ENCODE peak calls at places on chromosomes 7 and 10, in seven cellular contexts. P is IMR-90, U is left ventricle myocardium inferior, T is HCT116, D is heart left ventricle, Y is ovary, W is neuronal stem cell. S is an unnamed sample.

GRCh38 chr7:16189026-16189715 is 232.2 kb downstream of the CRPPA start:
- DNase-seq in P (peak; percentile 2), U (no peak), T (no peak), D (no peak), Y (no peak), W (no peak), S (no peak)

GRCh38 chr10:126584836-126585235 is 85.7 kb downstream of the C10orf90 start:
- DNase-seq in P (no peak), U (no peak), T (no peak), D (no peak), Y (no peak), W (no peak), S (no peak)

GRCh38 chr7:28889290-28889689 is 68.8 kb downstream of the TRIL start:
- DNase-seq in P (no peak), U (no peak), T (no peak), D (no peak), Y (no peak), W (no peak), S (no peak)

GRCh38 chr7:99121496-99122021 is 22.3 kb downstream of the SMURF1 start:
- DNase-seq in P (peak; percentile 58), U (peak; percentile 52), T (no peak), D (peak; percentile 61), Y (peak; percentile 62), W (no peak), S (peak; percentile 70)

GRCh38 chr10:27822286-27822685 is 76.7 kb upstream of the MKX start:
- DNase-seq in P (peak; percentile 58), U (no peak), T (no peak), D (no peak), Y (no peak), W (no peak), S (peak; percentile 50)

GRCh38 chr10:73163096-73163495 is 4.7 kb downstream of the ECD start:
- DNase-seq in P (peak; percentile 6), U (no peak), T (no peak), D (no peak), Y (no peak), W (no peak), S (no peak)

GRCh38 chr7:18866359-18867036 is 250.9 kb downstream of the TWIST1 start:
- DNase-seq in P (peak; percentile 100), U (peak; percentile 57), T (peak; percentile 43), D (peak; percentile 72), Y (no peak), W (no peak), S (peak; percentile 99)

GRCh38 chr10:12819071-12819470 is 182.4 kb downstream of the CCDC3 start:
- DNase-seq in P (no peak), U (no peak), T (no peak), D (no peak), Y (no peak), W (no peak), S (no peak)

GRCh38 chr7:55158541-55158940 is 139.7 kb downstream of the EGFR start:
- DNase-seq in P (peak; percentile 69), U (no peak), T (no peak), D (no peak), Y (no peak), W (no peak), S (peak; percentile 53)

GRCh38 chr7:125355899-125356298 is 426.3 kb upstream of the POT1 start:
- DNase-seq in P (no peak), U (no peak), T (no peak), D (no peak), Y (no peak), W (no peak), S (peak; percentile 96)

DNA sequence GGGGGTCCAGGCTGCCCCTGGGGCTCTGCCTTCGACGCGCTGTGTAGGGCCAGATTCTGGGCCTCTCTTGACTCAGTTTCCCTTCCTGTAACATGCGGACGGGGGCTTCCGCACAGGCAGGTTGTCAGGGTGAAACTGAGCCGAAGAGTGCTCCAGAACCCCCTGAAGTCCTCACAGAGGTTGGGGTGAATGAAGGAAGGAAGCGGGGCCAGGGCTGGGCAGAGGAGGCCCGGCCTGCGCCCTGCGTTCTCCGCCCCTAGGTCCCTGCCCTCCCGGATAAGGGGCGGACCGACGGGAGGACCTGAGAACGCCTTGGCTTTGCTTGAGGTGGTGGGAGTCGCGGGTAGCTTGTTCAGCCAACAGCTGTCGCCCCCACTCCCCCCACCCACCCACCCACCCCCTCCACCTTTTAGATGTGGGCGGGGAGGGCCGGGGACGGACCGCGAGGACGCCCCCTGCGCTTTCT is 558 bp upstream of the ELFN1 start:
- DNase-seq in P (no peak), U (no peak), T (no peak), D (no peak), Y (no peak), W (peak; percentile 53), S (no peak)
- H3K27me3 ChIP-seq in P (peaks cover 55% of the 10 kb centered on the region), U (peaks cover 91% of the 10 kb centered on the region), T (no peaks in the 10 kb centered on the region), D (peaks cover 62% of the 10 kb centered on the region), Y (peaks cover 17% of the 10 kb centered on the region), W (no peaks in the 10 kb centered on the region), S (peaks cover 44% of the 10 kb centered on the region)

GRCh38 chr10:119575998-119576397 is 20.8 kb downstream of the TIAL1 start:
- DNase-seq in P (no peak), U (no peak), T (no peak), D (no peak), Y (no peak), W (no peak), S (no peak)
- H3K36me3 ChIP-seq in P (peaks cover 41% of the 10 kb centered on the region), U (peaks cover 76% of the 10 kb centered on the region), T (peaks cover 67% of the 10 kb centered on the region), D (peaks cover 97% of the 10 kb centered on the region), Y (no peaks in the 10 kb centered on the region), W (peaks cover 16% of the 10 kb centered on the region), S (peaks cover 55% of the 10 kb centered on the region)

GRCh38 chr7:83486957-83487356 is 162.0 kb downstream of the SEMA3E start:
- DNase-seq in P (peak; percentile 21), U (no peak), T (no peak), D (no peak), Y (no peak), W (no peak), S (no peak)

DNA sequence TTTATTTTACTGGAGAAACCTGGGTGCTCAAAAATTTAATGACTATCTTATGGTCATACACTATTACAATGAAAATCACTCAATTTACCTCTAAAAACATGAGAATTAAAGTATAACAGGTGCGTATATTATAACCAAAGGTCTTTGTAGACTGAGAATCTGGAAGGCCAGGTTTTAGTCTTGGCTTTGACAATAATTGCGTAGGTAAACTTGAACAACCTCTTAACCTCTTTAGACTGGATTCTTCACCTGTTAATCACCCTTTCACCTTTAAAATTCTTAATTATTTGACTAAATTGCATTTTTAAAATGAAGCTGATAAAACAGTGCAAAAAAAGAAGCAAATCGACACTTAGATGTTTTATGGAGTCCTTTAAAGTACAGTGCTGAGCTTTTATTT is 156.1 kb downstream of the SEMA3E start:
- DNase-seq in P (no peak), U (no peak), T (no peak), D (no peak), Y (no peak), W (no peak), S (no peak)
- H3K27ac ChIP-seq in P (no peak overlapping the region), U (no peak overlapping the region), T (no peak overlapping the region), D (no peak overlapping the region), Y (no peak overlapping the region), W (no peak overlapping the region), S (no peak overlapping the region)

GRCh38 chr10:48903151-48903550 is 36.5 kb downstream of the LRRC18 start:
- DNase-seq in P (no peak), U (no peak), T (no peak), D (no peak), Y (no peak), W (no peak), S (no peak)

GRCh38 chr10:48905311-48905710 is 34.3 kb downstream of the LRRC18 start:
- DNase-seq in P (no peak), U (no peak), T (no peak), D (no peak), Y (no peak), W (no peak), S (no peak)

GRCh38 chr10:48902096-48902495 is 37.5 kb downstream of the LRRC18 start:
- DNase-seq in P (no peak), U (no peak), T (no peak), D (no peak), Y (no peak), W (no peak), S (no peak)

GRCh38 chr10:48910557-48910956 is 29.1 kb downstream of the LRRC18 start:
- DNase-seq in P (no peak), U (no peak), T (no peak), D (no peak), Y (no peak), W (no peak), S (no peak)

DNA sequence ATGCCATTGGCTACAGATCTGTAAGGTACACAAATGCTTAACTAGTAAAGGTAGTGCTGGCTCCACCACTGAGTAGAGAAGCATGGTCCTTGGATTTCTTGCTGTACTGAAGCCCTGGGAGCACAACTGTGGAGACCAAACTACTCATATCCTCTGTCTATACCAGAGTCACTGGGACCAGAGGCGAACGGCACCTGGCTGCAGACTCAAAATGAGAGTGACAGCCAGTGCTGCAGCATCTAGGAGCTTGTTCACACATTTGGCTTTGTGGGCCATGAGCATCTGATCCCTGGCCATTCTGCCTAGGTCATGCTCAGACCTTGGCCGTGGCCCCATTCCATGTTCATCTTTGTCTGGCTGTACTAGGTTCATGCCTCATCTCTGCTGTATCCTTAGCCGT is 31.9 kb downstream of the LRRC18 start:
- DNase-seq in P (no peak), U (no peak), T (no peak), D (no peak), Y (no peak), W (no peak), S (no peak)
- H3K27me3 ChIP-seq in P (peaks cover 9% of the 10 kb centered on the region), U (no peaks in the 10 kb centered on the region), T (peaks cover 22% of the 10 kb centered on the region), D (no peaks in the 10 kb centered on the region), Y (no peaks in the 10 kb centered on the region), W (no peaks in the 10 kb centered on the region), S (peaks cover 3% of the 10 kb centered on the region)

GRCh38 chr10:109924947-109925620 is 1.8 kb upstream of the XPNPEP1 start:
- DNase-seq in P (no peak), U (no peak), T (no peak), D (no peak), Y (no peak), W (no peak), S (no peak)
- H3K36me3 ChIP-seq in P (peaks cover 1% of the 10 kb centered on the region), U (no peaks in the 10 kb centered on the region), T (no peaks in the 10 kb centered on the region), D (no peaks in the 10 kb centered on the region), Y (no peaks in the 10 kb centered on the region), W (no peaks in the 10 kb centered on the region), S (no peaks in the 10 kb centered on the region)

DNA sequence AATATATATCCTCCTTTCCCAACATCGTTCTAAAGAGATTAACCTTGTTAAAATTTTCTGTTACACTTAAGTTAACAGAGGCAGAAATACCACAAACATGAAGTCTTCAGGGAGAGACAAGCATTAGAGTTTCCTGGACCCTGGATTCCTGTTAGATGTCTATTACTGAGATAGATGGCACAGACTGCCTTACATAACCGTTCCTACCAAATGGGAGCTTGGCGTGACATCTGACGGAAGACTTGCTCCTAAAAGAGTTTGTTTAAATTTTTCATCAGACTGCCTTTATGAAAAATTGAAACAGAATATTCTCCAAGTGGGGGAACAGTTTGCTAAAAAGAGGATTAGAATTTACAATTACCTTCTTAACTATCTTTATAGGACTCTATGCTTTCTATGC is 22.7 kb downstream of the ANK3 start:
- DNase-seq in P (no peak), U (no peak), T (no peak), D (no peak), Y (no peak), W (no peak), S (no peak)
- H3K27ac ChIP-seq in P (no peak overlapping the region), U (no peak overlapping the region), T (no peak overlapping the region), D (no peak overlapping the region), Y (no peak overlapping the region), W (no peak overlapping the region), S (no peak overlapping the region)

S was measured in brain microvascular endothelial cell.